ENCODE peak calls at places on chromosomes 13 and 19, in ten cellular contexts. A is ovary; W is transverse colon; K is IMR-90; U is CD4-positive, CD25-positive, alpha-beta regulatory T cell; C is adrenal gland; Q is upper lobe of left lung; E is K562; G is A673; P is CD8-positive, alpha-beta T cell. N is an unnamed sample.

GRCh38 chr13:79779761-79780160 is 298.8 kb downstream of the NDFIP2 start:
- DNase-seq in A (peak; percentile 56), E (no peak), P (no peak), Q (peak; percentile 45), K (peak; percentile 51), U (no peak), W (peak; percentile 33), G (peak; percentile 26), C (peak; percentile 27), N (no peak)

GRCh38 chr19:16524991-16525734 is 17.1 kb downstream of the CHERP start:
- DNase-seq in Q (no peak), A (no peak), G (no peak), W (no peak), U (no peak), P (no peak), K (no peak), E (no peak), C (no peak), N (no peak)

GRCh38 chr13:112851107-112852046 is 117.6 kb upstream of the MCF2L start:
- DNase-seq in Q (no peak), U (no peak), W (no peak), E (no peak), P (no peak), K (no peak), G (no peak), C (no peak), A (no peak), N (no peak)

GRCh38 chr13:80339841-80340642 is 884 bp downstream of the SPRY2 start:
- DNase-seq in A (peak; percentile 46), C (peak; percentile 56), G (no peak), P (no peak), K (peak; percentile 42), Q (peak; percentile 54), W (peak; percentile 68), E (peak; percentile 31), U (no peak), N (no peak)

GRCh38 chr19:38385057-38385803 is 2.6 kb downstream of the GGN start:
- DNase-seq in A (no peak), C (no peak), Q (no peak), U (no peak), W (no peak), P (no peak), E (no peak), K (no peak), G (no peak), N (no peak)

GRCh38 chr19:11539495-11540365 is 1.1 kb downstream of the CNN1 start:
- DNase-seq in A (peak; percentile 77), P (no peak), W (peak; percentile 29), G (no peak), E (peak; percentile 86), U (no peak), Q (no peak), K (peak; percentile 22), C (no peak), N (no peak)

GRCh38 chr13:110149036-110149435 is 157.9 kb downstream of the COL4A1 start:
- DNase-seq in C (no peak), W (no peak), G (no peak), U (no peak), K (no peak), Q (no peak), P (no peak), A (no peak), E (no peak), N (no peak)

GRCh38 chr19:3129112-3129511 is 6.7 kb upstream of the GNA15 start:
- DNase-seq in K (peak; percentile 71), P (no peak), E (no peak), G (peak; percentile 56), C (peak; percentile 46), A (no peak), Q (no peak), U (no peak), W (no peak), N (no peak)

DNA sequence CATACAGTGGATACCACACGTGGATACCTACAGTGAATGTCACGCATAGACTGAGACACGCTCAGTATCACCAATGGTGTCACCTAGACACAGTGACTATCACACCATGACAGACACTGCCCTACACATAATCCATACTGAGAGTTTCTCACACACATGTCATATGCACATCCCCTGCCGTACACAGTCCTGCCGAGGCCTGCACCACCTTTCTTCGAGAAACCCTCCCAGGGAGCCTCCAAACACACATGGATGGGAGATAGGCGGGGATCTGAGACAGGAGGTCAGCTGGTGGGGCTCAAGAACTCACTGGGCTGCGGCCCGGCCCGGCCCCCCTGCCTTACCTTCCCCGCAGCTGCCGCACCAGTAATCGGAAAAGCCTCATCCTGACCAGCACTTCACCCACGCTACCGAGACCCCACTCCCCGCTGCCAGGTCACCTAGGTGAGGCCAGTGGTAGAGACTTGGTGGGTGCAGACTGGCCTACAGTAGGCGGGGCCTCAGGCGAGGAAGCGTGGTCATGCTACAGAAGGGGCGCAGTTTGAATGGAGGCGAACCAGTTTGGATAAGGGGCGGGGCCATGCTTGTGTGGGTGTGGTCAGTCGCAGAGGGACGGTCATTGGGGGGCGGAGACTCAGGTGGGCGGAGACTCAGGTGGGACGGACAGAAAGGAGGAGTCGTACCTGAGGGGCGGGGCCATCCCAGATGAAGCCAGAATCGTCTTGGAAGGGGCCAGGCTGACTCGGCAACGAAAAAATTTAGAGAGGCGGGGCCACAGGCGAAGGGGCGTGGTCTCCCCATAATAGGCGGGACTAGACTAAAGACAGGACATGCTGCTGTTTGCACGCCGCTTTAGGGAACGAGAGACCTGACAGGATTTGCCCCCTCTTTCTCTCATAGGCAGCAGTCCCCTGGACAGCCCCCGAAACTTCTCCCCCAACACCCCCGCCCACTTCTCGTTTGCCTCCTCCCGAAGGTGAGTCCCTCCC is 2.1 kb downstream of the MAST1 start:
- DNase-seq in W (peak; percentile 84), P (no peak), C (peak; percentile 94), E (peak; percentile 97), K (peak; percentile 63), U (no peak), Q (peak; percentile 77), A (no peak), G (peak; percentile 91), N (peak; percentile 28)
- H3K27me3 ChIP-seq in W (peaks cover 98% of the 10 kb centered on the region), P (peaks cover 43% of the 10 kb centered on the region), C (peaks cover 80% of the 10 kb centered on the region), E (no peaks in the 10 kb centered on the region), K (peaks cover 56% of the 10 kb centered on the region), U (peaks cover 30% of the 10 kb centered on the region), Q (peaks cover 62% of the 10 kb centered on the region), A (peaks cover 8% of the 10 kb centered on the region), G (no peaks in the 10 kb centered on the region), N (peaks cover 50% of the 10 kb centered on the region)

DNA sequence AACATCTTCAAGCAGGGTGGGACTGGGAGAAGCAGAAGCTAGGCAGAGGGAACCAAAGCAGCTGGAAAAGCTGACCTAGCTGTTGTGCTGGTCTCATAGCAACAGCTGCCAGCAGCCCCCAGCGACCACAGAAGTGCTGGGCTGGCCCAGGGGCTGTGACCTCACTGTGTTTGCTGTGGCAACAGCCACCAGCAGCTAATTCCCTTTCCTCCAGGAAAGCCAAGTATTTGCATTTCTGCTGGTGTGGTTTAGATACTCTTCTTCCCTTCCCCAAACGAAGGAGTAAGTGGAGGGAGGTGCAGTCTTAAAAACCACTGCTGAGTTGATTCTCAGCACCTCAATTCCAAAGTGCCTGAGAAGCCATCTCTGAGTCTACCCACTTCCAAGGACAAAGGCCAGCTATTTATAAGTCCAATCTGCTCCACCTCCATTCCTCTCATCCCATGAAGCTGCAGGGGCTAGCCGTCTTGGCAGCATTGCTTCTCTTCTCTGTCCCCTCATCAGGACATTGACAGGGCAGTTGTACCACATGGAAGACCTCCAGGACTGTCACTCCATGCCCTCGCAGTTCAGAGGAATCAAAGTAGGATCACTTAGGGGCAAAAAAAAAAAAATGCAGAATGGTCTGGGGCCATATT is 11.5 kb upstream of the CCDC97 start:
- DNase-seq in K (peak; percentile 82), U (no peak), C (peak; percentile 72), P (no peak), E (no peak), G (no peak), W (peak; percentile 78), Q (peak; percentile 84), A (no peak), N (peak; percentile 53)
- H3K36me3 ChIP-seq in K (peaks cover 77% of the 10 kb centered on the region), U (peaks cover 88% of the 10 kb centered on the region), C (peaks cover 73% of the 10 kb centered on the region), P (peaks cover 44% of the 10 kb centered on the region), E (peaks cover 100% of the 10 kb centered on the region), G (peaks cover 99% of the 10 kb centered on the region), W (peaks cover 53% of the 10 kb centered on the region), Q (peaks cover 98% of the 10 kb centered on the region), A (no peaks in the 10 kb centered on the region), N (peaks cover 64% of the 10 kb centered on the region)

DNA sequence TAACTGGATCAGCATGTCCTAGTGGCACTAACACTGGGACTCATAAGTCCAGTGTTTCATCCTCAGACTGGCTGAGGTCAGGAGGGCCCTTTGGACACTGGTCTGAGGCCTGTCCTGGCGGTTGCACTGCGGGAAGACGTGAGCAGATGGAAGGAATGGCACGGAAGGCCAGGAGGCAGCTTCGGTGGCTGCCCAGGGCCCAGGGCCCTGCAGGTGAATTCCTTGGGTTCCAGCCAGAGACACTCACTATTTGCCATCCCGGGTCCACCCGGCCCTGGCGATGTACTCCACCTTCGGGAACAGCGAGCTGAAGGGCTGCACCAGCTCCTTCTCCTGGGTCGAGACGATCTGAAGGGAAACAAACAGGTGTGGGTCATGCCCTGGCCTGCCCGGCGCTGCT is 26.3 kb downstream of the DPP9 start:
- DNase-seq in A (no peak), G (no peak), E (no peak), W (no peak), P (no peak), Q (no peak), U (no peak), K (no peak), C (no peak), N (no peak)
- H3K27ac ChIP-seq in A (no peak overlapping the region), G (no peak overlapping the region), E (no peak overlapping the region), W (no peak overlapping the region), P (no peak overlapping the region), Q (no peak overlapping the region), U (no peak overlapping the region), K (peak overlapping the region; percentile 67), C (no peak overlapping the region), N (no peak overlapping the region)

GRCh38 chr19:51602189-51602854 is 27.9 kb downstream of the SIGLEC5 start:
- DNase-seq in G (no peak), W (peak; percentile 14), E (no peak), C (no peak), A (no peak), U (no peak), K (no peak), P (no peak), Q (no peak), N (no peak)

GRCh38 chr19:51599084-51599483 is 28.0 kb downstream of the ZNF175 start:
- DNase-seq in C (no peak), A (no peak), U (no peak), E (no peak), P (no peak), Q (no peak), W (peak; percentile 37), G (no peak), K (no peak), N (no peak)

GRCh38 chr19:51598159-51598915 is 27.3 kb downstream of the ZNF175 start:
- DNase-seq in C (no peak), W (no peak), A (no peak), Q (no peak), G (no peak), P (no peak), E (no peak), U (no peak), K (no peak), N (no peak)

GRCh38 chr19:51595776-51596175 is 24.7 kb downstream of the ZNF175 start:
- DNase-seq in K (no peak), E (no peak), U (no peak), C (no peak), A (no peak), Q (no peak), G (no peak), W (no peak), P (no peak), N (no peak)

DNA sequence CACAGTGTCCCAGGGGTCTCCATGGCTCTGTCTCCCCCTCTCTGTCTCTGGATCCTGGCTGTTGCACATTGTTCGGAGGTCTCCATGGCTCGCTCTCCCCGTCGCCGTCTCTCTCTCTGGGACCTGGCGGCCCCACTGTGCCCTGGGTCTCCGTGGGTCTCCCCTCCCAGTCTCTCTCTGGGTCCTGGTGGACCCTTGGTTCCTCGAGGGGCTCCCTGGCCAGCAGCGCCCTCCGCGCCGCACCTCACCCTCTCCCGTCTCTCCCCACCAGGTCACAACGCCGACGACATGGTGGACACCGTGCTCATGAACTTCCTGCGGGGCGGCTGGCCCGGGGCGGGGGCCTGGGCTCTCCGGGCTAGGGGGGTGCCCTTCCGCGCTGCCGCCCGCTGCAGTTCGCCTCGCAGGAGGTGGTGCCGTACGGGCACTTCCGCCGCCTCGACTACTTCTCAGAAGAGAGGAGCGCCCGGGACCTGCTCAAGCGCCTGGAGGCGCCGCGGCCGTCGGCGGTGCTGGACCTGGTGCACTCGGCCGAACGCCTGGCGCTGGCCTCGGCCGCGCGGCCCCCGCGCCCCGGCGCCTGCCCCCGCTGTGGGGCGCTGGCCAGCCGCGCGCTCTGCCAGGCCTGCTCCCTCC is 29.1 kb downstream of the SIGLEC5 start:
- DNase-seq in W (peak; percentile 35), U (no peak), C (no peak), E (no peak), K (no peak), P (peak; percentile 51), Q (peak; percentile 27), G (no peak), A (no peak), N (no peak)
- H3K27me3 ChIP-seq in W (peaks cover 13% of the 10 kb centered on the region), U (peaks cover 3% of the 10 kb centered on the region), C (peaks cover 4% of the 10 kb centered on the region), E (no peaks in the 10 kb centered on the region), K (peaks cover 7% of the 10 kb centered on the region), P (peaks cover 3% of the 10 kb centered on the region), Q (peaks cover 11% of the 10 kb centered on the region), G (no peaks in the 10 kb centered on the region), A (no peaks in the 10 kb centered on the region), N (peaks cover 4% of the 10 kb centered on the region)

N was measured in effector memory CD4-positive, alpha-beta T cell.